ENCODE peak calls at places on chromosomes 2 and 18, in ten cellular contexts. Y is keratinocyte, U is mammary epithelial cell, Z is fibroblast of villous mesenchyme, W is HepG2, Q is AG10803, F is K562, M is GM06990, L is fibroblast of mammary gland, T is BJ. D is an unnamed sample.

GRCh38 chr2:33530614-33531344 is 54.3 kb downstream of the RASGRP3 start:
- DNase-seq in Y (no peak), U (no peak), Z (no peak), W (no peak), Q (no peak), F (no peak), M (peak), L (no peak), T (no peak), D (no peak)

GRCh38 chr18:58253871-58254270 is 209.8 kb downstream of the NEDD4L start:
- DNase-seq in Y (no peak), U (no peak), Z (peak), W (no peak), Q (no peak), F (no peak), M (no peak), L (no peak), T (no peak), D (no peak)

GRCh38 chr2:122100371-122101150 is 345.1 kb downstream of the TSN start:
- DNase-seq in Y (no peak), U (peak), Z (no peak), W (no peak), Q (peak), F (no peak), M (no peak), L (peak), T (no peak), D (no peak)

GRCh38 chr2:144648837-144649485 is 129.0 kb upstream of the ZEB2 start:
- DNase-seq in Y (no peak), U (no peak), Z (no peak), W (no peak), Q (no peak), F (no peak), M (no peak), L (no peak), T (no peak), D (no peak)

GRCh38 chr2:189849550-189849949 is 65.3 kb downstream of the PMS1 start:
- DNase-seq in Y (peak), U (peak), Z (no peak), W (no peak), Q (no peak), F (no peak), M (no peak), L (peak), T (no peak), D (no peak)

GRCh38 chr18:79507076-79507545 is 111.4 kb downstream of the NFATC1 start:
- DNase-seq in Y (no peak), U (no peak), Z (peak), W (no peak), Q (peak), F (peak), M (no peak), L (peak), T (no peak), D (no peak)

GRCh38 chr2:190280565-190281330 is 38.9 kb downstream of the HIBCH start:
- DNase-seq in Y (no peak), U (no peak), Z (no peak), W (no peak), Q (no peak), F (no peak), M (no peak), L (no peak), T (no peak), D (no peak)

GRCh38 chr2:111970453-111970852 is 72.0 kb downstream of the MERTK start:
- DNase-seq in Y (no peak), U (no peak), Z (no peak), W (no peak), Q (no peak), F (no peak), M (no peak), L (no peak), T (no peak), D (no peak)

GRCh38 chr2:332592-332991 is 44.7 kb upstream of the ALKAL2 start:
- DNase-seq in Y (no peak), U (no peak), Z (no peak), W (no peak), Q (no peak), F (no peak), M (no peak), L (no peak), T (no peak), D (no peak)

GRCh38 chr2:61626827-61627226 is 88.7 kb upstream of the XPO1 start:
- DNase-seq in Y (no peak), U (no peak), Z (no peak), W (no peak), Q (no peak), F (no peak), M (no peak), L (no peak), T (no peak), D (no peak)

GRCh38 chr2:63792523-63792922 is 49.2 kb upstream of the UGP2 start:
- DNase-seq in Y (peak), U (peak), Z (peak), W (no peak), Q (peak), F (no peak), M (no peak), L (peak), T (peak), D (no peak)

GRCh38 chr2:170411660-170412059 is 233.7 kb downstream of the MYO3B start:
- DNase-seq in Y (no peak), U (no peak), Z (no peak), W (no peak), Q (no peak), F (no peak), M (no peak), L (no peak), T (no peak), D (no peak)

GRCh38 chr2:43047187-43047780 is 179.1 kb downstream of the ZFP36L2 start:
- DNase-seq in Y (no peak), U (no peak), Z (no peak), W (no peak), Q (no peak), F (no peak), M (no peak), L (peak), T (no peak), D (no peak)

GRCh38 chr18:2304378-2305175 is 266.7 kb downstream of the METTL4 start:
- DNase-seq in Y (peak), U (peak), Z (peak), W (no peak), Q (peak), F (no peak), M (no peak), L (peak), T (no peak), D (no peak)

GRCh38 chr2:196143641-196144236 is 27.6 kb downstream of the STK17B start:
- DNase-seq in Y (no peak), U (no peak), Z (no peak), W (no peak), Q (no peak), F (no peak), M (no peak), L (peak), T (no peak), D (no peak)

GRCh38 chr2:137976274-137976673 is 12.0 kb downstream of the HNMT start:
- DNase-seq in Y (no peak), U (no peak), Z (no peak), W (no peak), Q (no peak), F (no peak), M (no peak), L (no peak), T (no peak), D (no peak)

GRCh38 chr18:50340078-50340477 is 34.8 kb upstream of the SKA1 start:
- DNase-seq in Y (no peak), U (no peak), Z (no peak), W (no peak), Q (no peak), F (no peak), M (no peak), L (no peak), T (no peak), D (no peak)

GRCh38 chr2:102051659-102052366 is 60.1 kb downstream of the IL1R2 start:
- DNase-seq in Y (no peak), U (no peak), Z (peak), W (no peak), Q (peak), F (no peak), M (no peak), L (peak), T (no peak), D (no peak)

GRCh38 chr2:168495524-168495923 is 39.5 kb downstream of the CERS6 start:
- DNase-seq in Y (no peak), U (no peak), Z (no peak), W (no peak), Q (no peak), F (no peak), M (peak), L (no peak), T (no peak), D (peak)

GRCh38 chr2:105674406-105674805 is 70.3 kb upstream of the NCK2 start:
- DNase-seq in Y (no peak), U (no peak), Z (peak), W (no peak), Q (no peak), F (no peak), M (no peak), L (no peak), T (no peak), D (no peak)

GRCh38 chr2:149924028-149924427 is 336.5 kb upstream of the MMADHC start:
- DNase-seq in Y (peak), U (peak), Z (no peak), W (no peak), Q (peak), F (no peak), M (no peak), L (peak), T (no peak), D (no peak)

GRCh38 chr2:240932724-240933047 is 26.6 kb downstream of the CROCC2 start:
- DNase-seq in Y (no peak), U (no peak), Z (no peak), W (no peak), Q (no peak), F (no peak), M (no peak), L (no peak), T (no peak), D (no peak)

GRCh38 chr2:196230051-196230450 is 58.7 kb upstream of the STK17B start:
- DNase-seq in Y (no peak), U (no peak), Z (no peak), W (no peak), Q (no peak), F (no peak), M (no peak), L (no peak), T (no peak), D (no peak)

GRCh38 chr2:110116033-110116710 is 550 bp upstream of the MALL start:
- DNase-seq in Y (no peak), U (no peak), Z (peak), W (no peak), Q (peak), F (peak), M (no peak), L (peak), T (no peak), D (no peak)

GRCh38 chr2:20985061-20985460 is 58.8 kb downstream of the APOB start:
- DNase-seq in Y (no peak), U (no peak), Z (no peak), W (no peak), Q (no peak), F (no peak), M (no peak), L (no peak), T (no peak), D (no peak)

GRCh38 chr2:217000406-217000805 is 140.5 kb upstream of the TNP1 start:
- DNase-seq in Y (no peak), U (no peak), Z (no peak), W (no peak), Q (no peak), F (no peak), M (no peak), L (no peak), T (no peak), D (no peak)

DNA sequence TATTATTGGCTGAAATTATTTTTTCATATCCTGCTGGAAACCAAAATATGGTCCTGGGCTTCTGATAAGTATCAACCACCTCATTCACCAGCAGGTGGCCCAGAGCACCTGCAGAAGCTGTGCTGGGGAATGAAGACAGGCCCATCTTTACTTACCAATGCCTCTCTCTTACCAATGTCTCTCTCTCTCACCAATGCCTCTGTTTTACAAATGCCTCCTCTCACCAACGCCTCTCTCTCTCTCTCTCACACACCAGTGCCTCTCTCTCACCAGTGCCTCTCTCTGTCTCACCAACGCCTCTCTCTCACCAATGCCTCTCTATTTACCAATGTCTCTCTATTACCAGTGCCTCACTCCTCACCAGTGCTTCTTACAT is 2.3 kb upstream of the MAL start:
- DNase-seq in Y (no peak), U (peak), Z (no peak), W (peak), Q (no peak), F (no peak), M (no peak), L (no peak), T (no peak), D (peak)
- TF ChIP-seq CTCF in Y (peak), U (peak), Z (no peak), W (peak), Q (no peak), F (no peak), M (peak), L (no peak), T (no peak), D (peak)

GRCh38 chr2:17470855-17471641 is 47.2 kb downstream of the RAD51AP2 start:
- DNase-seq in Y (no peak), U (peak), Z (peak), W (peak), Q (peak), F (peak), M (peak), L (peak), T (no peak), D (no peak)
- TF ChIP-seq CTCF in Y (peak), U (peak), Z (peak), W (peak), Q (peak), F (peak), M (peak), L (peak), T (peak), D (peak)

GRCh38 chr18:62196079-62196478 is 9.0 kb downstream of the RELCH start:
- DNase-seq in Y (no peak), U (no peak), Z (no peak), W (no peak), Q (no peak), F (no peak), M (no peak), L (no peak), T (no peak), D (no peak)
- TF ChIP-seq CTCF in Y (no peak), U (peak), Z (peak), W (peak), Q (no peak), F (no peak), M (peak), L (no peak), T (no peak), D (no peak)

GRCh38 chr18:7165846-7166393 is 48.3 kb upstream of the LAMA1 start:
- DNase-seq in Y (no peak), U (no peak), Z (no peak), W (no peak), Q (no peak), F (no peak), M (no peak), L (no peak), T (no peak), D (no peak)

GRCh38 chr18:7170292-7170691 is 52.7 kb upstream of the LAMA1 start:
- DNase-seq in Y (no peak), U (no peak), Z (no peak), W (no peak), Q (no peak), F (no peak), M (no peak), L (no peak), T (no peak), D (no peak)

GRCh38 chr18:7168408-7168807 is 50.8 kb upstream of the LAMA1 start:
- DNase-seq in Y (no peak), U (no peak), Z (no peak), W (no peak), Q (no peak), F (no peak), M (no peak), L (no peak), T (no peak), D (no peak)

GRCh38 chr18:7169601-7170000 is 52.0 kb upstream of the LAMA1 start:
- DNase-seq in Y (no peak), U (no peak), Z (no peak), W (no peak), Q (no peak), F (no peak), M (no peak), L (no peak), T (no peak), D (no peak)

GRCh38 chr18:7164610-7165009 is 47.0 kb upstream of the LAMA1 start:
- DNase-seq in Y (no peak), U (no peak), Z (peak), W (no peak), Q (peak), F (no peak), M (no peak), L (peak), T (no peak), D (no peak)
- TF ChIP-seq CTCF in Y (peak), U (no peak), Z (peak), W (peak), Q (peak), F (peak), M (peak), L (peak), T (peak), D (no peak)

DNA sequence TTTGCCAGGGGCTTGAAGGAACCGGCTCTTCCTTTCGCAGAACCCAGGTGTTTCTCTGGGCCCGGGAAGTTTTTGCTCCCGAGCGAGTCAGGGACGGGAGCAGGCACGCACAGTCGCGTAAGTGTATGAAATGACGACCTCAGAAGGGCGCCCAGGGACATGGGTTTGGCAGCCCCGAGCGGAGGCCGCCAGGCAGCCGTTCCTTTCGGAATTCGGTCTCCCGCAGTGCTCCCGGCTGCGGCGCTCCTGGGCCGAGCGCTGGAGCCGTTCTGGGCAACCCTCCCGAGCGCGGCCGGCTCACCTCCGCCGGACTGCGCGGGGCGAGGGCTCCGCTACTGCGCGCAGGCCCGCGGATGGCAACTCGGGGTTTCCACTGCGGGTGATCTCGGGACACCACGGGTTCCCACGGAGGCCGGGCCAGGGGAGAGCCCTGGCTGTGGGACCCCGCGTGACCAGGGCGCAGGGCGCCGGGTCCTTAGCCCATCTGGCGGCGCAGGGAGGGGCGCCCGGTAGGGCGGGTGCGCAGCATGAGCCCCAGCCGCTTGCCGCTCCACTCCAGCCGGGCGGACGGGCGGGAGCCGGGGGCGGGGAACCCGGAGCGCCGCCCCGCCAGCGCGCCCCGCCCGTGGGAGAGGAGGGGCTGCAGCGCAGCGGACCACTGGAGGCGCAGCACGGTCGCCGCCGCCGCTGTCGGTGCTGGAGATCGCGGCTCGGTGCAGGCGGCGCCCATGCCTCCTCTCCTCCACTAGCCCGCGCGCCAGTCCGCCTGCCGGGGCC is at the start of gene OSBPL6:
- DNase-seq in Y (no peak), U (peak), Z (peak), W (peak), Q (peak), F (peak), M (peak), L (peak), T (peak), D (peak)
- TF ChIP-seq CTCF in Y (peak), U (peak), Z (no peak), W (peak), Q (no peak), F (peak), M (no peak), L (no peak), T (no peak), D (no peak)

GRCh38 chr2:199259671-199260070 is 198.1 kb downstream of the SATB2 start:
- DNase-seq in Y (no peak), U (no peak), Z (no peak), W (no peak), Q (no peak), F (no peak), M (no peak), L (peak), T (no peak), D (no peak)

GRCh38 chr2:199261936-199262335 is 195.8 kb downstream of the SATB2 start:
- DNase-seq in Y (no peak), U (no peak), Z (no peak), W (no peak), Q (no peak), F (no peak), M (no peak), L (no peak), T (no peak), D (no peak)

GRCh38 chr2:199261221-199261620 is 196.5 kb downstream of the SATB2 start:
- DNase-seq in Y (no peak), U (peak), Z (peak), W (no peak), Q (peak), F (no peak), M (no peak), L (peak), T (peak), D (no peak)

GRCh38 chr2:199258291-199258690 is 199.4 kb downstream of the SATB2 start:
- DNase-seq in Y (no peak), U (no peak), Z (no peak), W (no peak), Q (peak), F (no peak), M (no peak), L (peak), T (no peak), D (peak)
- TF ChIP-seq CTCF in Y (no peak), U (peak), Z (peak), W (no peak), Q (peak), F (peak), M (peak), L (peak), T (peak), D (peak)

GRCh38 chr2:237126519-237126918 is 40.8 kb downstream of the COPS8 start:
- DNase-seq in Y (no peak), U (no peak), Z (no peak), W (no peak), Q (no peak), F (no peak), M (no peak), L (no peak), T (no peak), D (no peak)

GRCh38 chr2:237129625-237130263 is 44.1 kb downstream of the COPS8 start:
- DNase-seq in Y (no peak), U (no peak), Z (no peak), W (no peak), Q (no peak), F (no peak), M (no peak), L (no peak), T (no peak), D (no peak)

GRCh38 chr2:237125967-237126366 is 40.3 kb downstream of the COPS8 start:
- DNase-seq in Y (no peak), U (no peak), Z (no peak), W (peak), Q (no peak), F (no peak), M (no peak), L (no peak), T (no peak), D (no peak)

GRCh38 chr2:237128845-237129592 is 43.3 kb downstream of the COPS8 start:
- DNase-seq in Y (no peak), U (no peak), Z (no peak), W (no peak), Q (no peak), F (no peak), M (no peak), L (no peak), T (no peak), D (no peak)

DNA sequence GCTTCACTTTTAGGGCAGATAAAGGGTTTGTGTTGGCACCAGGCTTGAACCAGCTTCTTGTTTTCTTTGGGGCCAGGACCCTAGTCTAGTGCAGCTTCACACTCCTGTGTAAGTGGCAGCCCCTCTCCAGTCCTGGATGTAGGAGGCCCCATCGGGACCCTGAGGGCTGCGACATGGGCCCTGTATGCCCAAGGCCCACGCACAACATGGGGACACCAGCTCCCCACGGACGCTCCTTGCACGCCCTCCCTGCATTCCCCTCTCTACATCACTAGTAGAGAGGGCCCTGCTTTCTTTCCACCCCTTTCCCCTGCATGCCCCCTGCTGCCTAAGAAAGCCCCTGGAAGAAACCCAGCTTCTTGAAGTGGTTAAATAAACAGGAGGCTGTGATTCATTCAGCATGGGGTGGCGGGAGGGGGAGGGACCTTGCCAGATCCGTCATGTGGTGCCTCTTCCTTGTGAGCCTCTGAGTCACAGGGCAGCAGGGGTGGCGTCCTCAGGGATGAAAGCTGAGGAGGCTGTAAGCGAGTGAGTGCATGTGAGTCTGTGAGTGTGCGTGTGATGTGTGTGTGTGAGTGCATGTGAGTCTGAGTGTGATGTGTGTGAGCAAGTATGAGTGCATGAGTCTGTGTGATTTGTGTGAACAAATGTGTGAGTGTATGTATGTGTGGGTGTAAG is 42.5 kb downstream of the COPS8 start:
- DNase-seq in Y (peak), U (peak), Z (peak), W (peak), Q (peak), F (no peak), M (no peak), L (peak), T (peak), D (no peak)
- TF ChIP-seq CTCF in Y (no peak), U (no peak), Z (peak), W (no peak), Q (peak), F (no peak), M (no peak), L (peak), T (peak), D (no peak)

D was measured in GM13977.